ENCODE peak calls at places on chromosomes 6 and 20, in seven cellular contexts. N is IMR-90, F is neuronal stem cell, K is H9, M is mesenchymal stem cell, Y is mesendoderm, Q is H1. V is an unnamed sample.

GRCh38 chr6:159535629-159536028 is 157.4 kb downstream of the SOD2 start:
- DNase-seq in F (no peak), M (no peak), Y (no peak), Q (no peak), K (no peak), N (no peak), V (no peak)

GRCh38 chr6:36350681-36351091 is 14.0 kb upstream of the BNIP5 start:
- DNase-seq in Q (no peak), K (no peak), F (no peak), M (peak; percentile 85), Y (peak; percentile 29), N (peak; percentile 92), V (peak; percentile 90)

GRCh38 chr6:17058550-17058949 is 43.3 kb upstream of the STMND1 start:
- DNase-seq in M (no peak), N (no peak), Y (no peak), Q (no peak), F (no peak), K (no peak), V (no peak)

GRCh38 chr6:13421425-13422057 is 65.9 kb downstream of the GFOD1 start:
- DNase-seq in M (no peak), N (no peak), Q (no peak), F (no peak), Y (peak; percentile 46), K (peak; percentile 29), V (no peak)

GRCh38 chr6:16712250-16712930 is 48.9 kb downstream of the ATXN1 start:
- DNase-seq in Y (no peak), N (no peak), K (no peak), Q (no peak), M (peak; percentile 45), F (no peak), V (no peak)

GRCh38 chr6:47646689-47647088 is 51.7 kb upstream of the ADGRF4 start:
- DNase-seq in K (no peak), Y (no peak), N (no peak), M (no peak), F (no peak), Q (no peak), V (no peak)

GRCh38 chr20:37503256-37503927 is 17.7 kb upstream of the NNAT start:
- DNase-seq in M (no peak), Q (no peak), K (no peak), F (no peak), Y (no peak), N (no peak), V (no peak)

GRCh38 chr6:75409286-75409685 is 84.3 kb downstream of the FILIP1 start:
- DNase-seq in N (peak; percentile 80), K (no peak), F (no peak), Y (no peak), M (no peak), Q (no peak), V (no peak)

GRCh38 chr6:26193467-26194328 is 106.5 kb downstream of the HFE start:
- DNase-seq in Y (no peak), F (no peak), Q (no peak), K (no peak), N (no peak), M (no peak), V (no peak)

GRCh38 chr6:117188627-117189201 is 76.6 kb upstream of the VGLL2 start:
- DNase-seq in F (no peak), M (peak; percentile 6), Q (no peak), Y (peak; percentile 22), N (no peak), K (no peak), V (no peak)

GRCh38 chr6:66508433-66508832 is 801.4 kb upstream of the EYS start:
- DNase-seq in Y (no peak), K (no peak), M (peak; percentile 69), Q (no peak), N (peak; percentile 20), F (no peak), V (no peak)

GRCh38 chr6:89258912-89259311 is 41.8 kb upstream of the GABRR1 start:
- DNase-seq in F (no peak), Q (no peak), N (no peak), Y (no peak), M (no peak), K (no peak), V (no peak)

GRCh38 chr20:56348746-56349145 is 10.0 kb upstream of the FAM210B start:
- DNase-seq in Y (peak; percentile 16), N (no peak), Q (no peak), K (no peak), F (no peak), M (no peak), V (no peak)

GRCh38 chr20:24892931-24893330 is 56.1 kb upstream of the CST7 start:
- DNase-seq in F (no peak), N (no peak), M (no peak), Q (no peak), Y (no peak), K (no peak), V (no peak)

GRCh38 chr20:46074006-46074405 is 15.8 kb downstream of the NCOA5 start:
- DNase-seq in Y (no peak), K (no peak), Q (no peak), N (no peak), F (no peak), M (no peak), V (no peak)

GRCh38 chr20:3461191-3461874 is 9.5 kb upstream of the ATRN start:
- DNase-seq in K (no peak), N (peak; percentile 49), M (no peak), F (no peak), Y (peak; percentile 43), Q (peak; percentile 51), V (no peak)

GRCh38 chr6:30635834-30636233 is 9.2 kb downstream of the ATAT1 start:
- DNase-seq in K (no peak), M (no peak), Y (no peak), F (no peak), Q (no peak), N (no peak), V (no peak)

GRCh38 chr6:133040025-133040838 is 200.9 kb upstream of the EYA4 start:
- DNase-seq in Y (peak; percentile 46), Q (no peak), N (peak; percentile 34), M (peak; percentile 21), K (no peak), F (no peak), V (peak; percentile 36)

GRCh38 chr20:33480071-33480470 is 9.8 kb upstream of the CBFA2T2 start:
- DNase-seq in Y (no peak), Q (no peak), K (no peak), N (no peak), M (no peak), F (no peak), V (no peak)

GRCh38 chr6:154862536-154862935 is 129.3 kb downstream of the SCAF8 start:
- DNase-seq in K (no peak), Y (no peak), Q (no peak), F (no peak), M (no peak), N (no peak), V (no peak)

GRCh38 chr20:19975436-19975799 is 41.7 kb upstream of the NAA20 start:
- DNase-seq in K (no peak), M (no peak), F (no peak), Q (peak; percentile 37), N (peak; percentile 54), Y (no peak), V (no peak)

GRCh38 chr20:41452226-41452625 is 85.6 kb upstream of the EMILIN3 start:
- DNase-seq in Q (no peak), N (no peak), Y (no peak), K (no peak), F (no peak), M (no peak), V (no peak)

GRCh38 chr20:16143596-16143995 is 429.7 kb downstream of the KIF16B start:
- DNase-seq in Q (no peak), K (no peak), Y (no peak), N (no peak), M (no peak), F (no peak), V (no peak)

GRCh38 chr20:16147221-16147620 is 426.0 kb downstream of the KIF16B start:
- DNase-seq in N (no peak), F (no peak), Q (no peak), Y (no peak), K (no peak), M (no peak), V (no peak)

GRCh38 chr20:16145919-16146318 is 427.3 kb downstream of the KIF16B start:
- DNase-seq in Y (no peak), M (no peak), Q (no peak), K (no peak), N (no peak), F (no peak), V (no peak)

GRCh38 chr20:16147916-16148315 is 425.3 kb downstream of the KIF16B start:
- DNase-seq in K (no peak), Q (no peak), F (no peak), Y (no peak), M (no peak), N (no peak), V (no peak)
- H2BK120ac ChIP-seq in K (no peak overlapping the region), Q (no peak overlapping the region), F (no peak overlapping the region), Y (no peak overlapping the region), M (no peak overlapping the region), N (no peak overlapping the region), V (no peak overlapping the region)

DNA sequence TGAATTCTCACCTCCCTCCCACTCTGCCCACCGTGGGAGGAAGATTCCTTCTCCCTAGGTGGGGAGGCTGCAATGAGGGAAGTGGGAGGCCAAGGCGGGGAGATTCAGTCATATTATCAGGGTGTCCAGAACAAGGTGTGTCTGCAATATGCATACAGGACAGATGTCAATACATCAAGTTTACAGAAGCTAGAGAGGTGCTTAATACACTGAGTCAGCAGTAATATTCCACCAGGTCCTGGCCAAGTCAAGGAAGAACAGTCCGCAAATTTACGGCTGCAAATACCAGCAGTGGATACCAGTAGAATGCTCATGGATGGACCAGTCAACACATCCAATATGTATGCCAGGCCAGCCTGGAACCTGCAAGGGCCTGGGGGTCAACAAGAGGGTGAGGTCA is 119.0 kb downstream of the MCHR2 start:
- DNase-seq in M (no peak), F (no peak), K (no peak), Q (no peak), Y (no peak), N (no peak), V (no peak)
- H3K18ac ChIP-seq in M (no peak overlapping the region), F (no peak overlapping the region), K (no peak overlapping the region), Q (no peak overlapping the region), Y (no peak overlapping the region), N (no peak overlapping the region), V (no peak overlapping the region)

GRCh38 chr20:34829191-34829590 is 3.7 kb upstream of the NCOA6 start:
- DNase-seq in N (no peak), F (no peak), Q (no peak), M (no peak), K (no peak), Y (peak; percentile 35), V (no peak)

DNA sequence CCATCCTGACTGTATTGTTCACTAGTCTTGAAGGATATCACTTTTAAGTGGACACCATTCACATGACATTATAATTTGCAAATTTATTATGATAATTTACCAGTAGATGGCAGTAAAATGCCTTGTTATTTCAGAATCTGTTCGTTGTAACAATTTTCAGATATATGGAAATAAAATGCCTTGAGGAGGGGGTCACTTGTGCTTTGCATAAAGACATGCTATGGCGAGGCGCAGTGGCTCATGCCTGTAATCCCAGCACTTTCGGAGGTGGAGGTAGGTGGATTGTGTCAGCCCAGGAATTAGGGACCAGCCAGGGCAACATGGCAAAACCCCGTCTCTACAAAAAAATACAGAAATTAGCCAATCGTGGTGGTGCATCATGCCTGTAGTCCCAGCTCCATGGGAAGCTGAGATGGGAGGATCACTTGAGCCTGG is 9.0 kb upstream of the NCOA6 start:
- DNase-seq in F (no peak), M (peak; percentile 55), Q (no peak), K (no peak), N (peak; percentile 45), Y (peak; percentile 17), V (peak; percentile 83)
- H3K9ac ChIP-seq in F (no peak overlapping the region), M (peak overlapping the region; percentile 60), Q (no peak overlapping the region), K (no peak overlapping the region), N (no peak overlapping the region), Y (no peak overlapping the region), V (no peak overlapping the region)

GRCh38 chr20:39347626-39348025 is 385.5 kb downstream of the DHX35 start:
- DNase-seq in N (no peak), F (no peak), Q (no peak), K (no peak), Y (no peak), M (no peak), V (no peak)
- H2BK120ac ChIP-seq in N (no peak overlapping the region), F (no peak overlapping the region), Q (no peak overlapping the region), K (no peak overlapping the region), Y (no peak overlapping the region), M (no peak overlapping the region), V (no peak overlapping the region)